ENCODE peak calls at places on chromosomes 4 and X, in four cellular contexts. H, T, U and X are unnamed samples.

GRCh38 chr4:176789955-176790354 is 2.8 kb downstream of the VEGFC start:
- DNase-seq in H (peak; percentile 80), T (peak; percentile 6), U (no peak), X (no peak)

GRCh38 chr4:55303818-55304217 is 42.2 kb upstream of the SRD5A3 start:
- DNase-seq in H (no peak), T (no peak), U (no peak), X (no peak)

GRCh38 chrX:105618393-105619101 is 203.8 kb upstream of the NRK start:
- DNase-seq in H (no peak), T (no peak), U (no peak), X (no peak)

GRCh38 chr4:113476800-113477199 is 284.7 kb downstream of the CAMK2D start:
- DNase-seq in H (no peak), T (no peak), U (no peak), X (no peak)

GRCh38 chrX:41090568-41091238 is 5.5 kb downstream of the USP9X start:
- DNase-seq in H (peak; percentile 43), T (no peak), U (no peak), X (no peak)

GRCh38 chrX:56978172-56978571 is 17.2 kb downstream of the SPIN3 start:
- DNase-seq in H (peak; percentile 60), T (peak; percentile 36), U (peak; percentile 35), X (peak; percentile 53)

GRCh38 chrX:97527725-97528124 is 644.0 kb downstream of the RPA4 start:
- DNase-seq in H (no peak), T (no peak), U (no peak), X (no peak)

GRCh38 chr4:80462537-80463207 is 127.1 kb downstream of the CFAP299 start:
- DNase-seq in H (no peak), T (no peak), U (no peak), X (no peak)

GRCh38 chrX:102835504-102836146 is 101.4 kb upstream of the RAB40AL start:
- DNase-seq in H (peak; percentile 68), T (peak; percentile 13), U (no peak), X (peak; percentile 14)

GRCh38 chr4:4689694-4690440 is 148.0 kb upstream of the STX18 start:
- DNase-seq in H (no peak), T (no peak), U (no peak), X (no peak)

GRCh38 chr4:149203256-149204001 is 612.2 kb downstream of the IQCM start:
- DNase-seq in H (no peak), T (no peak), U (no peak), X (no peak)

GRCh38 chrX:149365061-149365460 is 140.0 kb downstream of the IDS start:
- DNase-seq in H (no peak), T (no peak), U (no peak), X (no peak)

GRCh38 chr4:182102576-182102975 is 140.6 kb upstream of the TENM3 start:
- DNase-seq in H (no peak), T (no peak), U (no peak), X (no peak)

GRCh38 chrX:118153270-118153669 is 36.7 kb upstream of the KLHL13 start:
- DNase-seq in H (no peak), T (no peak), U (no peak), X (no peak)

GRCh38 chr4:147052361-147052760 is 106.7 kb upstream of the TTC29 start:
- DNase-seq in H (peak; percentile 28), T (no peak), U (no peak), X (no peak)

GRCh38 chr4:8045909-8046308 is 106.2 kb upstream of the AFAP1 start:
- DNase-seq in H (no peak), T (no peak), U (no peak), X (no peak)

GRCh38 chr4:184369871-184370270 is 104.5 kb downstream of the IRF2 start:
- DNase-seq in H (no peak), T (no peak), U (no peak), X (no peak)

GRCh38 chr4:166318810-166319525 is 445.9 kb downstream of the TLL1 start:
- DNase-seq in H (no peak), T (no peak), U (no peak), X (no peak)

GRCh38 chr4:83370640-83370906 is 35.9 kb upstream of the HPSE start:
- DNase-seq in H (no peak), T (no peak), U (no peak), X (no peak)

GRCh38 chr4:3671571-3672464 is 94.4 kb upstream of the ADRA2C start:
- DNase-seq in H (no peak), T (no peak), U (no peak), X (no peak)

GRCh38 chr4:156547439-156547838 is 424.2 kb downstream of the PDGFC start:
- DNase-seq in H (no peak), T (no peak), U (no peak), X (no peak)

GRCh38 chr4:182280439-182281111 is 37.4 kb downstream of the TENM3 start:
- DNase-seq in H (no peak), T (no peak), U (no peak), X (no peak)

GRCh38 chr4:166941629-166942028 is 292.7 kb downstream of the SPOCK3 start:
- DNase-seq in H (no peak), T (no peak), U (no peak), X (no peak)

GRCh38 chrX:119646515-119646914 is 40.3 kb upstream of the NKRF start:
- DNase-seq in H (no peak), T (no peak), U (no peak), X (no peak)